ENCODE peak calls at places on chromosomes 2 and 18, in six cellular contexts. K is spleen, W is H1, B is K562, I is Peyer's patch, F is IMR-90. A is an unnamed sample.

GRCh38 chr2:216881411-216881810 is 21.5 kb upstream of the TNP1 start:
- DNase-seq in B (no peak), K (no peak), W (no peak), F (no peak), I (no peak), A (peak; percentile 33)

GRCh38 chr2:237603718-237604362 is 13.3 kb upstream of the RAB17 start:
- DNase-seq in W (no peak), B (no peak), F (peak; percentile 80), K (no peak), I (peak; percentile 69), A (no peak)

GRCh38 chr18:70232251-70232650 is 26.8 kb upstream of the RTTN start:
- DNase-seq in W (no peak), I (no peak), F (no peak), K (no peak), B (no peak), A (no peak)

GRCh38 chr2:12715878-12716249 is 872 bp upstream of the TRIB2 start:
- DNase-seq in I (peak; percentile 81), F (peak; percentile 78), B (peak; percentile 92), W (no peak), K (peak; percentile 93), A (peak; percentile 85)

GRCh38 chr2:238938460-238939055 is 90.7 kb downstream of the TWIST2 start:
- DNase-seq in B (no peak), I (peak; percentile 28), K (peak; percentile 66), W (no peak), F (peak; percentile 94), A (no peak)

GRCh38 chr18:67520276-67521035 is 3.9 kb upstream of the DSEL start:
- DNase-seq in I (no peak), F (peak; percentile 76), B (no peak), K (no peak), W (no peak), A (no peak)

GRCh38 chr2:226440119-226440917 is 359.3 kb downstream of the IRS1 start:
- DNase-seq in F (peak; percentile 66), K (no peak), W (no peak), I (no peak), B (no peak), A (no peak)

GRCh38 chr18:36187138-36187825 is at the start of gene MOCOS:
- DNase-seq in I (peak; percentile 53), F (peak; percentile 42), B (peak; percentile 91), K (peak; percentile 90), W (no peak), A (peak; percentile 63)

GRCh38 chr2:113806217-113806913 is 49.9 kb upstream of the SLC35F5 start:
- DNase-seq in I (no peak), K (no peak), F (no peak), W (no peak), B (no peak), A (no peak)

GRCh38 chr2:218997730-218998129 is 4.5 kb upstream of the CRYBA2 start:
- DNase-seq in I (no peak), K (no peak), W (no peak), F (no peak), B (peak; percentile 26), A (peak; percentile 57)

GRCh38 chr2:239098288-239098970 is 250.5 kb downstream of the TWIST2 start:
- DNase-seq in K (no peak), W (no peak), B (no peak), F (no peak), I (no peak), A (no peak)

GRCh38 chr2:107313316-107313715 is 427.3 kb upstream of the ST6GAL2 start:
- DNase-seq in F (no peak), K (no peak), W (no peak), I (no peak), B (no peak), A (no peak)

GRCh38 chr2:69621440-69621839 is 22.1 kb downstream of the AAK1 start:
- DNase-seq in I (no peak), F (no peak), W (no peak), B (no peak), K (no peak), A (no peak)

DNA sequence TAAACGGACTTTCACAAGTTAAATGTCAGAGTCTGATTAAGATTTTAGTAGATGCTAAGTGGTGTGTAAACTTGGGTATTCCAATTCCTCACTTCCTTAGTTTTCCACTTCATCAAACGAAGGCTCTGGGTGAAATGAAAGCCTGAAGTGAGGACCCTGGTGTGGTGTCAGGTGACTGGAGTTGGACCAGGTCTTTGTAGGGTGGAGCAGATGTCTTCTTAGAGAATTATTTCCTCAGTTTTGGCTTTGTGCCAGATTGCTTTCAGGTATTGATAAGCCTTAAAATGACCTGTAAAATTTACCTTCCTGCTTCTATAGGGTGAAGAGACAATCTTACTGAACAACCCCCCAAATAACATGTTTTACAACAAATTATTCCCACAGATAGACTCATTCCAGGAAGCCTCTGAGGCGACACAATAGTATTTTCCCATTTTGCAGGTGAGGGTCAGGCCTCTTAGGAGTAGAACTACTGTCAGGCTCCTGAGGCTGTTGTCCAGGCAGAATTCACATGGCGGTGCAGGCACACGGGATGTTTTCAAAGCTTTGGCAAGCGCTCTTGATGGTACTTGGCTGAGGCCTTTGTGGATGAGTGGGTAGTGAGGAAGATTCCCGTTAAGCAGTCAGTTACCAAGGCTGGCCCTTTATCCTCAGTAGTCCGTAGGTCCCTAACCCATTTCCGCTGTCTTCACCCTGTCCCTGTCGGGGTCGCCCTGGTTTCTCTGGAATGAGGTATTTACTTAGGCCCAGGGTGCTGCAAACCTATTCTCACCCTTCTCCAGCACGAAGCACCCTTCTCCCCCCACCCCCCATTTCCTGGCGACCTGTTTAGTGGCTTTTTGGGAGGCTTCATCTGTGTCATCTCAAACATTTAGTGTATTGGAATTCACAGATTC is 6.6 kb downstream of the RPS7 start:
- DNase-seq in I (no peak), K (no peak), F (no peak), W (no peak), B (no peak), A (no peak)
- TF ChIP-seq POLR2A in I (no peak), K (no peak), F (no peak), W (peak; percentile 76), B (peak; percentile 70), A (no peak)

GRCh38 chr2:240868286-240869108 is at the start of gene AGXT:
- DNase-seq in I (no peak), W (no peak), K (peak; percentile 71), B (no peak), F (peak; percentile 10), A (no peak)

GRCh38 chr2:240869109-240869955 is 708 bp downstream of the AGXT start:
- DNase-seq in I (no peak), F (no peak), W (no peak), K (peak; percentile 52), B (no peak), A (no peak)

GRCh38 chr2:240872317-240873097 is 3.9 kb downstream of the AGXT start:
- DNase-seq in B (no peak), F (no peak), K (peak; percentile 71), I (no peak), W (no peak), A (no peak)

GRCh38 chr2:240871071-240871958 is 2.7 kb downstream of the AGXT start:
- DNase-seq in I (no peak), W (no peak), B (no peak), K (peak; percentile 57), F (no peak), A (no peak)

DNA sequence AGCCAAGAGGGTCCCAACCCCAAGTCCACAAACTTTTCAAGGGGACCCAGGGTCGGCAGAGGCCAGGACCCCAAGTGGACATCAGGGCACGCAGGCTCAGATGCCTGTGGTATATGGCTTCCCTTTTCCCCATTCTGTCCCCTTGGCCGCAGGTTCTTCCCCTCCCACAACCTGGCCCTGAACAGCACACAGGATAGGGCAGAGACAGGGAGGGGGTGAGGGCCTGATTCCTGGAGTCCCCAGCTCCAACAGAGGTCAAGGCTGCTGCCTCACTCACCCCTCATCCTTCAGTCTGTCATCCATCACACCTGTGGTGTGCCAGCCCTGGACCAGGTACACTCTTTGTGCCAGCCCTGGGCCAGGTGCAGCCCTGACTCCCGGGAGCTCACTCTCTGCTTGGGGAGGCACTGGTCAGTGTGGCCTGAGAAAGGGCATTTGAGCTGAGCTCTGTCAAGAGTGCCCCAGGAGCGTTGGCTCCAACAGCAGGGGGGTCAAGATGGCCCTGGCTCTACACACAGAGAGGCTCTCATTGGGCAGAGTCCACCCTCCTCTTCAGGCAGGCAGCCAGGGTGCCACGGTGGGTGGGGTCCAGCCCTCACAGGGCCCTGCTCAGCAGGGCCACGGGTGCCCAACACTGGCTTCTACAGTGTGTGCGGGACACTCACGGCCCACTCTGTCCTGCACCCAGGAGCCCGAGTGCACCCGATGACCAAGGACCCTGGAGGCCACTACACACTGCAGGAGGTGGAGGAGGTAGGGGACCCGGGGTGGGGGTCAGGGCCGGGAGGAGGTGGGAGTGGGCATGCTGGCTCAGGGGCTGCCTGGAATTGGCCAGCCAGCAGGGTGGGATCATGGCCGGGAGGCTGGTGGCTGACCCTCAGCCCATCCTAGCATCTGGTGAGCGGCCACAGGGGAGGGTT is 1.6 kb downstream of the AGXT start:
- DNase-seq in I (no peak), K (peak; percentile 68), W (no peak), B (no peak), F (no peak), A (no peak)
- TF ChIP-seq POLR2A in I (no peak), K (no peak), W (no peak), B (no peak), F (no peak), A (no peak)

DNA sequence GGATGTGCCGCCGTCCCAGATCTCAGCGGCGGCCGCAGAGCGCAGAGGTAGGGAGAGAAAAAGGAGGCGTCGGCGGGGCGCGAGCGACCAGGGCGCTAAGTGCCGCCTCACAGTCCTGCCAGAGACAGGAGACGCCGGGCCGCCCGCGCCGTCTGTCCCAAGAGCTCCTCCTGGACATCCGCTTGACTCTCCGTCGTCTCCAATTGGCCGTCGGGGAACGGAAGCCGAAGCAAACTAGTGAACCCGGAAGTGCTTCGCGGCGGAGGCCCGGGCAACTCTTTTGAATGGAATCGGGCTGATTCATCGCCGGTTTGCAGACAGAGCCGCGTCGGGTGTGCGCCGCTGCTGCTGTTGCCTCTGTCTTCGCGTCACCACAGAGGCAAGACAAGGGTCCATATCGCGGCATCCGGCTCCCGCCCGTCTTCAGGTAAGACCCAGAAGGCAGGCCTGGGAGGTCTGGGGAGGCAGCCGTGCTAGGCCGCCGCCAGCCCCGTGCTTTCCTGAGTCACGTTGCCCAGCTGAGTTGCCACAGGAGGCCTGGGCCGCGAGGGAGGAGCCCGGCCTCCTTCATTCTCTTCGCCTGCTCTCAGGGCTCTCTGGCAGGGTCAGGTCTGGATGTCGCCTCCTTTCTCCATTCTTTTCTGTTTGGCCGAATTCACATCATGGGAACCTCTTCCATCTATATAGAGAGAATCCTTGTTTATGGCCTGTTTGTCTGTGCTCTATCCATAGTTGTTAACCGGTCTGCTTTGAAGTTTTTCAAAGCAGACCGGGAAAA is at the start of gene PSMD14:
- DNase-seq in I (peak; percentile 93), W (peak; percentile 78), B (peak; percentile 98), K (peak; percentile 98), F (peak; percentile 94), A (peak; percentile 95)
- TF ChIP-seq POLR2A in I (peak; percentile 59), W (peak; percentile 93), B (peak; percentile 97), K (no peak), F (peak; percentile 95), A (peak; percentile 94)

GRCh38 chr2:136116813-136117390 is 1.0 kb downstream of the CXCR4 start:
- DNase-seq in B (no peak), F (no peak), I (no peak), W (no peak), K (peak; percentile 92), A (peak; percentile 38)

GRCh38 chr2:136119717-136120675 is 2.0 kb upstream of the CXCR4 start:
- DNase-seq in W (no peak), K (no peak), F (no peak), B (no peak), I (no peak), A (no peak)

GRCh38 chr2:136118819-136119716 is 1.1 kb upstream of the CXCR4 start:
- DNase-seq in I (peak; percentile 96), B (peak; percentile 8), W (no peak), K (peak; percentile 98), F (no peak), A (peak; percentile 46)

GRCh38 chr2:136117391-136117841 is 533 bp downstream of the CXCR4 start:
- DNase-seq in W (no peak), B (peak; percentile 49), I (no peak), K (peak; percentile 92), F (peak; percentile 26), A (peak; percentile 69)

GRCh38 chr2:136117909-136118818 is at the start of gene CXCR4:
- DNase-seq in F (peak; percentile 2), B (peak; percentile 54), K (peak; percentile 98), W (peak; percentile 49), I (peak; percentile 95), A (peak; percentile 76)
- TF ChIP-seq POLR2A in F (no peak), B (no peak), K (peak; percentile 99), W (peak; percentile 35), I (peak; percentile 76), A (no peak)